ENCODE peak calls at places on chromosome 9, in six cellular contexts. F is amniotic epithelial cell, L is head of caudate nucleus, Y is CMK, V is OCI-LY7, B is choroid plexus epithelial cell. Z is an unnamed sample.

GRCh38 chr9:96150324-96151023 is 151.5 kb downstream of the HSD17B3 start:
- DNase-seq in V (no peak), Y (no peak), L (no peak), B (no peak), F (no peak), Z (peak)

GRCh38 chr9:34547960-34548603 is 25.3 kb upstream of the ENHO start:
- DNase-seq in F (peak), B (peak), L (peak), V (peak), Y (no peak), Z (peak)

GRCh38 chr9:134361843-134362414 is 35.7 kb downstream of the RXRA start:
- DNase-seq in L (peak), Y (no peak), B (no peak), F (no peak), V (no peak), Z (no peak)

GRCh38 chr9:71614409-71614808 is 153.9 kb downstream of the CEMIP2 start:
- DNase-seq in B (no peak), F (no peak), L (no peak), Y (no peak), V (no peak), Z (no peak)

GRCh38 chr9:92648447-92649406 is 21.2 kb downstream of the IPPK start:
- DNase-seq in V (no peak), L (no peak), F (no peak), Y (no peak), B (no peak), Z (no peak)

GRCh38 chr9:86175223-86175622 is 75.9 kb upstream of the GOLM1 start:
- DNase-seq in B (no peak), F (no peak), L (no peak), Y (no peak), V (no peak), Z (no peak)

GRCh38 chr9:104075801-104076753 is 18.0 kb upstream of the SMC2 start:
- DNase-seq in Y (no peak), F (peak), V (no peak), B (peak), L (no peak), Z (peak)

GRCh38 chr9:72633966-72634365 is 112.6 kb downstream of the TMC1 start:
- DNase-seq in V (no peak), B (peak), F (peak), Y (no peak), L (peak), Z (peak)

GRCh38 chr9:132749316-132749715 is 79.1 kb downstream of the GTF3C4 start:
- DNase-seq in V (no peak), B (no peak), L (no peak), F (no peak), Y (no peak), Z (no peak)

GRCh38 chr9:37820142-37820541 is 19.5 kb downstream of the DCAF10 start:
- DNase-seq in V (no peak), F (no peak), Y (no peak), B (no peak), L (no peak), Z (no peak)

GRCh38 chr9:79057576-79057975 is 514.2 kb upstream of the TLE4 start:
- DNase-seq in B (peak), L (no peak), V (no peak), F (peak), Y (no peak), Z (no peak)

GRCh38 chr9:278651-279050 is 64.0 kb downstream of the DOCK8 start:
- DNase-seq in Y (no peak), B (no peak), V (no peak), L (no peak), F (no peak), Z (peak)

GRCh38 chr9:126551812-126552211 is 61.9 kb upstream of the LMX1B start:
- DNase-seq in L (no peak), B (no peak), F (no peak), V (no peak), Y (no peak), Z (no peak)

GRCh38 chr9:94026816-94027215 is 57.4 kb upstream of the PTPDC1 start:
- DNase-seq in Y (no peak), V (no peak), L (no peak), F (no peak), B (no peak), Z (no peak)

GRCh38 chr9:113386571-113387393 is 10.0 kb upstream of the HDHD3 start:
- DNase-seq in F (no peak), L (no peak), Y (no peak), B (no peak), V (no peak), Z (peak)

GRCh38 chr9:96139592-96140251 is 162.3 kb downstream of the HSD17B3 start:
- DNase-seq in F (peak), L (no peak), V (no peak), Y (no peak), B (peak), Z (peak)

GRCh38 chr9:21789541-21790037 is 12.8 kb upstream of the MTAP start:
- DNase-seq in F (peak), V (peak), L (peak), B (peak), Y (no peak), Z (no peak)

GRCh38 chr9:97525451-97525850 is 24.0 kb downstream of the TMOD1 start:
- DNase-seq in V (no peak), Y (no peak), L (no peak), B (no peak), F (no peak), Z (no peak)

GRCh38 chr9:93124793-93125192 is 9.3 kb downstream of the NINJ1 start:
- DNase-seq in L (no peak), F (no peak), Y (no peak), V (no peak), B (no peak), Z (no peak)

GRCh38 chr9:89440951-89441654 is 56.8 kb downstream of the SEMA4D start:
- DNase-seq in B (no peak), Y (no peak), L (no peak), V (no peak), F (no peak), Z (no peak)

GRCh38 chr9:34456746-34457145 is 1.6 kb downstream of the FAM219A start:
- DNase-seq in L (no peak), V (no peak), Y (no peak), B (no peak), F (no peak), Z (no peak)

GRCh38 chr9:97985058-97985861 is 2.1 kb downstream of the ANP32B start:
- DNase-seq in L (peak), V (peak), B (peak), Y (no peak), F (peak), Z (peak)

GRCh38 chr9:110648698-110649097 is 19.9 kb upstream of the MUSK start:
- DNase-seq in L (no peak), Y (no peak), F (no peak), B (no peak), V (no peak), Z (peak)

GRCh38 chr9:106830527-106831140 is 32.3 kb upstream of the ZNF462 start:
- DNase-seq in Y (no peak), L (no peak), V (no peak), B (no peak), F (peak), Z (no peak)

GRCh38 chr9:21883642-21884041 is 81.2 kb downstream of the MTAP start:
- DNase-seq in B (no peak), V (peak), L (no peak), F (no peak), Y (no peak), Z (no peak)

GRCh38 chr9:33809506-33809905 is 7.5 kb upstream of the UBE2R2 start:
- DNase-seq in L (no peak), Y (no peak), F (no peak), B (peak), V (no peak), Z (no peak)

GRCh38 chr9:7075154-7075553 is 317.4 kb downstream of the KDM4C start:
- DNase-seq in L (no peak), V (no peak), Y (no peak), F (no peak), B (peak), Z (no peak)

GRCh38 chr9:121727295-121728028 is 76.0 kb downstream of the DAB2IP start:
- DNase-seq in L (no peak), Y (no peak), B (no peak), V (no peak), F (no peak), Z (no peak)

GRCh38 chr9:4148215-4148561 is 151.7 kb downstream of the GLIS3 start:
- DNase-seq in B (no peak), F (no peak), Y (no peak), V (no peak), L (no peak), Z (no peak)

GRCh38 chr9:134175291-134175807 is 11.0 kb upstream of the RNU6ATAC start:
- DNase-seq in B (no peak), L (no peak), V (peak), F (no peak), Y (no peak), Z (peak)

GRCh38 chr9:117777823-117778222 is 73.6 kb downstream of the TLR4 start:
- DNase-seq in L (no peak), B (no peak), V (no peak), F (no peak), Y (no peak), Z (peak)

GRCh38 chr9:34254966-34255825 is 73.9 kb downstream of the KIF24 start:
- DNase-seq in B (no peak), L (no peak), V (no peak), Y (no peak), F (no peak), Z (no peak)

GRCh38 chr9:123647145-123647544 is 282.8 kb downstream of the DENND1A start:
- DNase-seq in Y (no peak), L (no peak), B (no peak), F (no peak), V (no peak), Z (no peak)

GRCh38 chr9:123710299-123710698 is 219.6 kb downstream of the DENND1A start:
- DNase-seq in Y (no peak), L (no peak), F (peak), V (no peak), B (peak), Z (no peak)

Z was measured in NB4.